ENCODE peak calls at places on chromosomes 6 and 20, in four cellular contexts. T is K562, O is OCI-LY7, X is fibroblast of lung. F is an unnamed sample. For H4K20me1, the result is how much of the 10 kb centered on the place peaks cover.

GRCh38 chr6:119172813-119173212 is 94.3 kb upstream of the FAM184A start:
- DNase-seq in T (peak), O (no peak), X (peak), F (peak)

GRCh38 chr6:42279144-42279781 is 61.6 kb upstream of the MRPS10 start:
- DNase-seq in T (no peak), O (peak), X (peak), F (peak)

GRCh38 chr20:18596270-18596669 is 8.4 kb downstream of the DTD1 start:
- DNase-seq in T (no peak), O (no peak), X (no peak), F (no peak)

GRCh38 chr6:7912736-7913517 is 2.3 kb upstream of the TXNDC5 start:
- DNase-seq in T (peak), O (peak), X (no peak), F (no peak)

GRCh38 chr6:98839788-98840361 is 5.5 kb downstream of the POU3F2 start:
- DNase-seq in T (peak), O (no peak), X (peak), F (no peak)

GRCh38 chr6:166757226-166758135 is 130.4 kb upstream of the RPS6KA2 start:
- DNase-seq in T (no peak), O (no peak), X (peak), F (no peak)

GRCh38 chr20:4555188-4555893 is 166.4 kb upstream of the PRND start:
- DNase-seq in T (no peak), O (no peak), X (peak), F (peak)

GRCh38 chr6:22774129-22774528 is 204.8 kb downstream of the HDGFL1 start:
- DNase-seq in T (no peak), O (no peak), X (no peak), F (no peak)

GRCh38 chr6:5457983-5458683 is 196.8 kb downstream of the FARS2 start:
- DNase-seq in T (no peak), O (no peak), X (no peak), F (peak)

GRCh38 chr20:15842872-15843271 is 730.4 kb downstream of the KIF16B start:
- DNase-seq in T (no peak), O (peak), X (no peak), F (no peak)

GRCh38 chr6:99431901-99432300 is 6.8 kb upstream of the PNISR start:
- DNase-seq in T (no peak), O (no peak), X (no peak), F (no peak)

GRCh38 chr20:38321959-38322598 is 18.1 kb downstream of the BPI start:
- DNase-seq in T (peak), O (no peak), X (peak), F (peak)

GRCh38 chr20:23027721-23028120 is 7.4 kb upstream of the SSTR4 start:
- DNase-seq in T (no peak), O (no peak), X (no peak), F (no peak)

GRCh38 chr6:39824030-39824926 is 32.1 kb downstream of the DAAM2 start:
- DNase-seq in T (no peak), O (no peak), X (no peak), F (no peak)

GRCh38 chr6:18431581-18431980 is 44.4 kb downstream of the RNF144B start:
- DNase-seq in T (no peak), O (no peak), X (no peak), F (peak)

GRCh38 chr6:16135078-16135477 is 6.2 kb downstream of the MYLIP start:
- DNase-seq in T (no peak), O (no peak), X (no peak), F (no peak)

GRCh38 chr6:16136536-16137450 is 7.9 kb downstream of the MYLIP start:
- DNase-seq in T (peak), O (no peak), X (peak), F (peak)

GRCh38 chr6:16136086-16136485 is 7.2 kb downstream of the MYLIP start:
- DNase-seq in T (peak), O (no peak), X (no peak), F (no peak)

GRCh38 chr6:16132909-16133308 is 4.0 kb downstream of the MYLIP start:
- DNase-seq in T (peak), O (no peak), X (no peak), F (no peak)

GRCh38 chr6:16134430-16134829 is 5.5 kb downstream of the MYLIP start:
- DNase-seq in T (no peak), O (no peak), X (no peak), F (no peak)
- H4K20me1 ChIP-seq in T (half or more), O (half or more), X (under half), F (half or more)

GRCh38 chr6:161265975-161266374 is 7.9 kb downstream of the AGPAT4 start:
- DNase-seq in T (no peak), O (no peak), X (no peak), F (no peak)

GRCh38 chr6:161264181-161264580 is 9.7 kb downstream of the AGPAT4 start:
- DNase-seq in T (no peak), O (no peak), X (no peak), F (no peak)

GRCh38 chr6:161268526-161269210 is 5.2 kb downstream of the AGPAT4 start:
- DNase-seq in T (peak), O (no peak), X (no peak), F (no peak)

GRCh38 chr6:161266866-161267265 is 7.0 kb downstream of the AGPAT4 start:
- DNase-seq in T (no peak), O (no peak), X (no peak), F (no peak)

GRCh38 chr6:161265554-161265953 is 8.3 kb downstream of the AGPAT4 start:
- DNase-seq in T (peak), O (no peak), X (no peak), F (no peak)
- H4K20me1 ChIP-seq in T (under half), O (under half), X (under half), F (under half)

GRCh38 chr20:63179876-63180275 is 36.1 kb downstream of the YTHDF1 start:
- DNase-seq in T (no peak), O (no peak), X (no peak), F (no peak)

GRCh38 chr20:63177785-63178444 is 38.0 kb downstream of the YTHDF1 start:
- DNase-seq in T (no peak), O (no peak), X (no peak), F (no peak)

GRCh38 chr20:63177134-63177784 is 38.7 kb downstream of the YTHDF1 start:
- DNase-seq in T (no peak), O (no peak), X (no peak), F (no peak)

GRCh38 chr20:63178889-63179751 is 36.8 kb downstream of the YTHDF1 start:
- DNase-seq in T (peak), O (peak), X (peak), F (peak)

DNA sequence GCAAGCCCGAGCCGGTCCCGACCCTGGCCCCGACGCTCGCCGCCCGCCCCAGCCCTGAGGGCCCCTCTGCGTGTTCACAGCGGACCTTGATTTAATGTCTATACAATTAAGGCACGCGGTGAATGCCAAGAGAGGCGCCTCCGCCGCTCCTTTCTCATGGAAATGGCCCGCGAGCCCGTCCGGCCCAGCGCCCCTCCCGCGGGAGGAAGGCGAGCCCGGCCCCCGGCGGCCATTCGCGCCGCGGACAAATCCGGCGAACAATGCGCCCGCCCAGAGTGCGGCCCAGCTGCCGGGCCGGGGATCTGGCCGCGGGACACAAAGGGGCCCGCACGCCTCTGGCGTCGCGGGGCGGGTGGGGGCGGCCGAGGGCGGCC is 37.5 kb downstream of the YTHDF1 start:
- DNase-seq in T (no peak), O (no peak), X (no peak), F (no peak)
- H4K20me1 ChIP-seq in T (under half), O (under half), X (under half), F (under half)

DNA sequence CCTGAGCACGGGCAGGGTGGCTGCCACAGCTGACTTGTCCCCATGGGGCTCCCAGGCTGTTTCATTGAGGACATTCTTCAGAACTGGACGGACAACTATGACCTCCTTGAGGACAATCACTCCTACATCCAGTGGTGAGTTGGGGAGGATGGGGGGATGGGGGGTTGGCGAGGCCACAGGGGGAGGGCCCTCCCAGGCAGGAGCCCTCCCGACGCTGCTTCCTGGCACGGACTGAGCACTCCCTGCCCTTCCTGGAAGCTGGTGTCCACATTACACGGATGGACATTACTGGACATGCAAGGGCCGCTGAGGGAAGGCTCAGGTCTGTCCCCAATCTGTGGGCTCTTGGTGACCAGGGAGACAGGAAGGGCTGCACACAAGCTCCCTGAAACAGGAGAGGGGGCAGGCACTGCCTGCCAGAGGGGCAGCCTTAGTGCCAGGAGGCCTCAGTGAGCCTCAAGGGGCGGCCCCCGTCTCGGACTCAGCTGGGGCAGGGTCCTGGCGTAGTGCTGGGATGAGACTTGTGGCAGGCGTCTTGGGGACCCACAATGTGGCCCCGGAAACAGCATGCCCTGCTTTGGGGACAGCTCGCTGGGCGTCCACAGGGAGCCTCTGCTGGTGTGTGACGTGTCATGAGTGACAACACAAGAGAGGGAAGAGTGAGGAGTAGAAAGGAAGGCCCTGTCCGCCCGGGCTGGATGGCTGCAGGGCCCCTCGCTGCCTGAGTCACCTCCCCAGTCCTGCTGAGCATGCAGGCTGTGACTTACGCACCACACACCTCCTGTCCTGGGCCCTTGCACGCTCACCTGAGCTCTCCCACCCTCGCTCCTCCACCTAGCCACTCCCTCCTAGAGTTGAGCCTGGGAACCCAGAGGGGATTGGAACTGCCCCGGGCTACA is 5.1 kb downstream of the OGFR start:
- DNase-seq in T (no peak), O (no peak), X (no peak), F (no peak)
- H4K20me1 ChIP-seq in T (under half), O (under half), X (under half), F (half or more)

DNA sequence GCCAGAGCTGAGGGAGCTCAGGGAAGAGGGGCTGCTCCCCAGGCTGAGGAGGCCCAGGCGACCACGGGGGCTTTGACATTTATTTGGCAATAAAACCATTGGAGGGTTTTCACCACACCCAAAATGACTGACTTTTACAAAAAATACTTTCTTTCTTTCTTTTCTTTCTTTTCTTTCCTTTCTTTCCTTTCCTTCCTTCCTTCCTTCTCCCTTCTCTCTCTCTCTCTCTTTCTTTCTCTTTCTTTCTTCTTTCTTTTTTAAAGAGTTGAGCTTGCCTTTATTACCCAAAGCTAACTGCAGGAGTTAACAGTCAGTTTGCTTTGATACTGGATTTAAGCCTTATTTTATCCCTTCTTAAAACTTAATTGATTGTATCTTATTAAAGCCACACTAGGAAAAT is 17.2 kb downstream of the SNX9 start:
- DNase-seq in T (no peak), O (no peak), X (no peak), F (no peak)
- H4K20me1 ChIP-seq in T (under half), O (under half), X (under half), F (under half)

DNA sequence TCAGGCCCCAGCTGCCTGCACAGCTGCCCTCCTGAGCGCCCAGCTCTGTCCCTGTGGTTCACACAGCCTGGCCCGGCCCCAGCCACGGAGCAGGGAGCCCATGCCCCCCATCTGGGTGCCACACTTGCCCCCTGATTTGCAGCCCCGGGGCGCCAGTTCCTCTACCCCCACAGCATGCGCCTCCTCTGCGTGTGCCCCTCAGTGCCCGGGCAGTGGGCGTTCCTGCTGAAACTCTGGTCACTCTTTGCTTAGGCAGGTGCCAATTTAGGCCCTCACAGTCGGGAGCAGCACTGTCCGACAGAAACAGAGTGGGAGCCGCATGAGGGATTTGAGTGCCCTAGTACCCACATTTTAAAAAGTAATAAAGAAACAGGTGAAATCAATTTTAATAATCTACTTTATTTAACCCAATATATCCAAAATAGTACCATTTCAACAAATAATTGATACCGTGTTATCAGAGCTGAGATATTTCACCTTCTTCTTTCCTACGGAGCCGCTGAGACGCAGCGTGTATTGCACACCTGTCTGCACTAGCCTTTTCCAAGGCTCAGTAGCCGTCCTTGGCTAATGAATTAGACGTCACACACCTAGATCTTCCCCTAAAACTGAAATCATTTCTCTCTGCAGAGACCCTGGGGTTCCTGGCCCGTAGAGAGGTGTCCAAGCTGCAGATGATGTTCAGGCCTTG is 106.4 kb downstream of the ASXL1 start:
- DNase-seq in T (no peak), O (no peak), X (no peak), F (no peak)
- H4K20me1 ChIP-seq in T (under half), O (under half), X (under half), F (under half)

GRCh38 chr6:20416063-20416454 is 14.4 kb downstream of the E2F3 start:
- DNase-seq in T (no peak), O (no peak), X (no peak), F (no peak)

GRCh38 chr6:20415304-20416062 is 13.8 kb downstream of the E2F3 start:
- DNase-seq in T (no peak), O (no peak), X (no peak), F (no peak)

GRCh38 chr6:20413826-20414225 is 12.1 kb downstream of the E2F3 start:
- DNase-seq in T (no peak), O (no peak), X (no peak), F (no peak)

GRCh38 chr6:20412674-20413073 is 11.0 kb downstream of the E2F3 start:
- DNase-seq in T (no peak), O (no peak), X (no peak), F (no peak)

DNA sequence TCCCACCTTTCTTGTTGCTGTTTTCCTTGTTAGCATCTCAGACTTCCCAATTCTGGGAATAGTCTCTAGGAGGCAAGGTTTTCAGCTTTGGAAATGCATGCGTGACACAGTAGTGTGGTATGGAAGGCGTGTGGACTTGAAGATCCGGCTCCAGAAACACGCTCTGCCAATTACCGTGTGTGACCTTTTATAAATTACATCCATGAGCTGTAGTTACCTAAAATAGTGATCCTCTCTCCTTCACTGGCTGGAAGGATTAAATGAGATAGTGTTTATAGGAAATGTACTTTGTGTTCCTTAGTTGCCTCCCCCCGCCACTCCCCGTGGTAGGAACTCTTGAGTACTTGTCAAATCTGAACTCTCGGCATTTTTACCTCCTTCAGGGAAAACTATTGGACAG is 13.0 kb downstream of the E2F3 start:
- DNase-seq in T (no peak), O (no peak), X (no peak), F (no peak)
- H4K20me1 ChIP-seq in T (half or more), O (half or more), X (under half), F (half or more)

F was measured in PC-9.